ENCODE peak calls at places on chromosomes 1 and 21, in nine cellular contexts. L is hepatic stellate cell; B is GM13976; O is retina; D is hippocampal formation; A is effector CD8-positive, alpha-beta T cell; I is Right ventricle myocardium superior; K is GDM1; T is activated CD4-positive, alpha-beta T cell treated with anti-CD3 and anti-CD28 coated beads, Interleukin-2, amount 10 ng/mL, durations not matched to agents 7 days and 5 days. S is an unnamed sample.
A peak's percentile ranks its signal among the peaks of the same experiment; 100 is the strongest.

GRCh38 chr1:19744886-19745285 is 54.8 kb downstream of the TMCO4 start:
- DNase-seq in L (no peak), B (no peak), O (no peak), D (no peak), A (no peak), I (no peak), K (no peak), T (no peak), S (no peak)

GRCh38 chr1:24003331-24003972 is 23.3 kb upstream of the SRSF10 start:
- DNase-seq in L (no peak), B (no peak), O (no peak), D (no peak), A (no peak), I (no peak), K (no peak), T (no peak), S (no peak)

GRCh38 chr1:206535853-206536188 is 28.5 kb downstream of the RASSF5 start:
- DNase-seq in L (no peak), B (no peak), O (no peak), D (no peak), A (no peak), I (no peak), K (no peak), T (no peak), S (no peak)

GRCh38 chr1:67784545-67785186 is 48.6 kb downstream of the GNG12 start:
- DNase-seq in L (no peak), B (no peak), O (no peak), D (no peak), A (no peak), I (no peak), K (no peak), T (no peak), S (no peak)

GRCh38 chr1:214280386-214281029 is 451 bp upstream of the SMYD2 start:
- DNase-seq in L (peak; percentile 33), B (peak; percentile 28), O (peak; percentile 87), D (no peak), A (no peak), I (peak; percentile 55), K (peak; percentile 48), T (peak; percentile 27), S (no peak)

GRCh38 chr1:56129837-56130236 is 449.5 kb downstream of the PLPP3 start:
- DNase-seq in L (no peak), B (no peak), O (no peak), D (no peak), A (no peak), I (no peak), K (no peak), T (no peak), S (no peak)

GRCh38 chr21:45819478-45820170 is 161.9 kb upstream of the COL6A1 start:
- DNase-seq in L (no peak), B (no peak), O (peak; percentile 58), D (no peak), A (no peak), I (no peak), K (no peak), T (no peak), S (no peak)

GRCh38 chr1:29197590-29197924 is 15.9 kb upstream of the SRSF4 start:
- DNase-seq in L (no peak), B (peak; percentile 49), O (no peak), D (no peak), A (no peak), I (no peak), K (peak; percentile 10), T (peak; percentile 64), S (no peak)

GRCh38 chr1:224922404-224923164 is 6.9 kb upstream of the DNAH14 start:
- DNase-seq in L (peak; percentile 43), B (peak; percentile 63), O (peak; percentile 37), D (no peak), A (no peak), I (no peak), K (no peak), T (no peak), S (peak; percentile 18)

GRCh38 chr1:10457910-10458309 is 8.1 kb downstream of the CORT start:
- DNase-seq in L (no peak), B (no peak), O (no peak), D (no peak), A (no peak), I (no peak), K (no peak), T (no peak), S (no peak)

GRCh38 chr1:117633068-117633345 is 27.2 kb downstream of the TENT5C start:
- DNase-seq in L (no peak), B (no peak), O (no peak), D (no peak), A (no peak), I (no peak), K (no peak), T (no peak), S (no peak)

GRCh38 chr1:193335797-193336428 is 149.5 kb upstream of the B3GALT2 start:
- DNase-seq in L (peak; percentile 71), B (no peak), O (no peak), D (no peak), A (no peak), I (no peak), K (no peak), T (no peak), S (no peak)

GRCh38 chr1:15848143-15848928 is 829 bp downstream of the SPEN start:
- DNase-seq in L (no peak), B (no peak), O (peak; percentile 70), D (peak; percentile 49), A (peak; percentile 22), I (peak; percentile 63), K (no peak), T (peak; percentile 58), S (no peak)

GRCh38 chr1:66335859-66336640 is 197.9 kb upstream of the SGIP1 start:
- DNase-seq in L (no peak), B (peak; percentile 64), O (no peak), D (peak; percentile 38), A (peak; percentile 46), I (peak; percentile 79), K (peak; percentile 87), T (peak; percentile 71), S (peak; percentile 37)

GRCh38 chr1:37261129-37261528 is 213.3 kb upstream of the ZC3H12A start:
- DNase-seq in L (no peak), B (no peak), O (no peak), D (no peak), A (no peak), I (no peak), K (no peak), T (no peak), S (no peak)

GRCh38 chr1:158836038-158836437 is 4.9 kb downstream of the MNDA start:
- DNase-seq in L (no peak), B (no peak), O (no peak), D (no peak), A (no peak), I (no peak), K (no peak), T (no peak), S (no peak)

GRCh38 chr1:86419277-86419903 is 4.6 kb upstream of the CLCA2 start:
- DNase-seq in L (peak; percentile 14), B (peak; percentile 69), O (peak; percentile 48), D (peak; percentile 12), A (no peak), I (no peak), K (peak; percentile 9), T (peak; percentile 69), S (peak; percentile 40)

GRCh38 chr21:26115346-26115745 is 55.2 kb downstream of the APP start:
- DNase-seq in L (no peak), B (no peak), O (peak; percentile 40), D (no peak), A (no peak), I (no peak), K (no peak), T (no peak), S (no peak)

GRCh38 chr21:46421756-46422555 is 36.7 kb upstream of the DIP2A start:
- DNase-seq in L (no peak), B (no peak), O (no peak), D (no peak), A (no peak), I (peak; percentile 30), K (no peak), T (no peak), S (no peak)

GRCh38 chr1:182515556-182515955 is 65.6 kb downstream of the RGSL1 start:
- DNase-seq in L (no peak), B (no peak), O (no peak), D (no peak), A (no peak), I (no peak), K (no peak), T (no peak), S (no peak)

GRCh38 chr1:26923711-26924110 is 2.2 kb downstream of the NUDC start:
- DNase-seq in L (no peak), B (no peak), O (no peak), D (no peak), A (no peak), I (no peak), K (no peak), T (no peak), S (no peak)

GRCh38 chr21:33205476-33205875 is 24.3 kb upstream of the IFNAR2 start:
- DNase-seq in L (no peak), B (no peak), O (no peak), D (no peak), A (no peak), I (no peak), K (no peak), T (peak; percentile 34), S (no peak)

GRCh38 chr1:91997607-91998195 is 32.1 kb upstream of the EPHX4 start:
- DNase-seq in L (peak; percentile 30), B (peak; percentile 39), O (no peak), D (peak; percentile 1), A (no peak), I (no peak), K (no peak), T (peak; percentile 63), S (peak; percentile 13)

GRCh38 chr1:65247419-65248359 is 61.7 kb upstream of the DNAJC6 start:
- DNase-seq in L (peak; percentile 72), B (no peak), O (no peak), D (peak; percentile 49), A (no peak), I (no peak), K (no peak), T (no peak), S (peak; percentile 88)

GRCh38 chr1:175840787-175841186 is 97.4 kb upstream of the TNR start:
- DNase-seq in L (no peak), B (no peak), O (no peak), D (no peak), A (no peak), I (no peak), K (no peak), T (no peak), S (no peak)

GRCh38 chr1:81179239-81179638 is 621.5 kb upstream of the ADGRL2 start:
- DNase-seq in L (peak; percentile 29), B (no peak), O (no peak), D (no peak), A (no peak), I (no peak), K (no peak), T (no peak), S (peak; percentile 31)

GRCh38 chr1:157133431-157133830 is 4.8 kb downstream of the ETV3 start:
- DNase-seq in L (no peak), B (no peak), O (no peak), D (no peak), A (no peak), I (no peak), K (no peak), T (peak; percentile 57), S (no peak)

GRCh38 chr1:182101415-182102041 is 40.0 kb upstream of the ZNF648 start:
- DNase-seq in L (no peak), B (no peak), O (no peak), D (no peak), A (no peak), I (no peak), K (no peak), T (no peak), S (no peak)

GRCh38 chr1:23478896-23479790 is 4.8 kb downstream of the ASAP3 start:
- DNase-seq in L (no peak), B (no peak), O (no peak), D (no peak), A (no peak), I (peak; percentile 91), K (no peak), T (no peak), S (peak; percentile 92)

GRCh38 chr1:30639881-30640452 is 83.4 kb downstream of the MATN1 start:
- DNase-seq in L (no peak), B (no peak), O (no peak), D (no peak), A (no peak), I (no peak), K (no peak), T (no peak), S (no peak)

S was measured in stromal cell of bone marrow.